ENCODE peak calls at places on chromosomes 12 and 14, in five cellular contexts. Z is neural crest cell, W is HFF-Myc, N is B cell, Y is adrenal gland. C is an unnamed sample.

GRCh38 chr12:1528791-1529190 is 65.6 kb downstream of the FBXL14 start:
- DNase-seq in Z (no peak), W (no peak), N (no peak), Y (no peak), C (no peak)

GRCh38 chr14:30728471-30728870 is 106.4 kb downstream of the SCFD1 start:
- DNase-seq in Z (no peak), W (no peak), N (no peak), Y (no peak), C (no peak)

GRCh38 chr12:40691913-40692616 is at the start of gene CNTN1:
- DNase-seq in Z (peak; percentile 74), W (no peak), N (no peak), Y (peak; percentile 21), C (peak; percentile 32)

GRCh38 chr12:685388-685787 is 22.1 kb upstream of the NINJ2 start:
- DNase-seq in Z (no peak), W (no peak), N (peak; percentile 54), Y (peak; percentile 17), C (no peak)

GRCh38 chr14:97705976-97706375 is 908.8 kb downstream of the VRK1 start:
- DNase-seq in Z (no peak), W (no peak), N (no peak), Y (no peak), C (no peak)

GRCh38 chr12:116492703-116493324 is 66.4 kb upstream of the MAP1LC3B2 start:
- DNase-seq in Z (no peak), W (peak; percentile 14), N (no peak), Y (peak; percentile 47), C (no peak)

GRCh38 chr14:64572721-64573508 is 23.2 kb downstream of the PPP1R36 start:
- DNase-seq in Z (no peak), W (no peak), N (no peak), Y (no peak), C (no peak)

GRCh38 chr12:18224745-18225144 is 36.6 kb upstream of the PIK3C2G start:
- DNase-seq in Z (no peak), W (no peak), N (no peak), Y (no peak), C (peak; percentile 26)

GRCh38 chr14:61923348-61923747 is 161.1 kb downstream of the SNAPC1 start:
- DNase-seq in Z (no peak), W (no peak), N (no peak), Y (no peak), C (no peak)

GRCh38 chr12:89468648-89469326 is 55.8 kb downstream of the GALNT4 start:
- DNase-seq in Z (no peak), W (no peak), N (peak; percentile 30), Y (no peak), C (no peak)

GRCh38 chr12:87952850-87953249 is 76.4 kb downstream of the C12orf50 start:
- DNase-seq in Z (peak; percentile 15), W (no peak), N (no peak), Y (no peak), C (no peak)

GRCh38 chr12:124551268-124552144 is 15.9 kb downstream of the NCOR2 start:
- DNase-seq in Z (no peak), W (no peak), N (peak; percentile 71), Y (peak; percentile 60), C (no peak)

GRCh38 chr14:104522926-104523545 is 56.5 kb upstream of the C14orf180 start:
- DNase-seq in Z (no peak), W (no peak), N (no peak), Y (no peak), C (no peak)

GRCh38 chr12:112190626-112191025 is 65.3 kb downstream of the TRAFD1 start:
- DNase-seq in Z (no peak), W (no peak), N (no peak), Y (no peak), C (no peak)

GRCh38 chr12:24838531-24838950 is 110.4 kb downstream of the BCAT1 start:
- DNase-seq in Z (no peak), W (peak; percentile 76), N (no peak), Y (peak; percentile 22), C (no peak)

GRCh38 chr14:65637780-65638179 is 225.2 kb downstream of the FUT8 start:
- DNase-seq in Z (no peak), W (peak; percentile 5), N (no peak), Y (no peak), C (no peak)

GRCh38 chr12:9741726-9742125 is 8.8 kb upstream of the CLECL1 start:
- DNase-seq in Z (no peak), W (no peak), N (peak; percentile 48), Y (no peak), C (no peak)

GRCh38 chr12:25051583-25052190 is 102.8 kb upstream of the BCAT1 start:
- DNase-seq in Z (no peak), W (no peak), N (peak; percentile 38), Y (no peak), C (no peak)

GRCh38 chr12:104006929-104007328 is 41.3 kb downstream of the TDG start:
- DNase-seq in Z (no peak), W (no peak), N (no peak), Y (no peak), C (peak; percentile 15)

GRCh38 chr14:72366619-72367018 is 434.4 kb downstream of the RGS6 start:
- DNase-seq in Z (no peak), W (no peak), N (no peak), Y (no peak), C (no peak)

GRCh38 chr12:59040651-59041050 is 120.3 kb upstream of the LRIG3 start:
- DNase-seq in Z (no peak), W (peak; percentile 22), N (no peak), Y (no peak), C (no peak)

GRCh38 chr14:88203289-88203688 is 119.8 kb downstream of the KCNK10 start:
- DNase-seq in Z (no peak), W (no peak), N (no peak), Y (peak; percentile 26), C (no peak)

DNA sequence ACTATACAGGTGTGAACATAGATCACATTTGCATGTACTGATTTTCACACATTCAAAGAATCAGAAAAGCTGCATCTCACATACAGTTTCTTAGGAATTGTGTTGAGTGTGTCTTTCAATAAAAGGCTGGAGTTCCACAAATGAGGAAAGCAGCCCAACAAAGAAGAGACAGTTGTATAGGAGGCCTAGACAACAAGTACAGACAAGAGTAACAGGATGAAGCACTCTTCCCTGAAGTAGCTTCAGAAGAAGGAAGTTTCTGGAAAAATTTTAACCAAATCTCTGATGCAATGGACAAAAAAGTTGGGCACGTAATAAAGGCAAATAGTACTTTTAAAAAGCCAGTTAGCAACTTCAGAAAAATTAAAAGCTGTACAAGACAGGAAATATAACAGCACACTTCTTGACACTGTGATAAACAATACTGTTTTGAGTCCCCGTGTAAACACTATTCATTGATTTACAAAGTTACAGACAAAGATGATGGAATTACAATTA is 134.1 kb upstream of the PLEKHG7 start:
- DNase-seq in Z (no peak), W (no peak), N (no peak), Y (no peak), C (no peak)
- TF ChIP-seq CTCF in Z (no peak), W (no peak), N (no peak), Y (no peak), C (no peak)

DNA sequence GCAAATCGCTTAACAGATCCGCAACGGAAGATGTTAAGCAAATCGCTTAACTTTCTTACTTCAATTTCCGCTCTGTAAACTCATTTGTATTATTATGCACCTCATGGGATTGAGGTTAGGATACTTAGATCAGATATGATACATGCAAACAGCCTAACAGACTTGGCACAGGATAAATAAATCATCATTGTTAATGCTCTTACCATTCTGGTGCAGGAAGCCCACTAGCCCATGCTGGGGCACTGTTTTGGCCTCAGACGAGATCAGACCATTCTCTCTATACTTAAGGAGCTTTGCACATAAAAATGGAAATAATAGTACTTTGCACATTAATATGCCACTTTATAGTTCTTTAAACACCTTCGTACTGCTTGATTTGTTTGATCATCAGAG is 445 bp downstream of the NCAPD2 start:
- DNase-seq in Z (no peak), W (no peak), N (no peak), Y (no peak), C (no peak)
- TF ChIP-seq CTCF in Z (peak; percentile 40), W (no peak), N (no peak), Y (no peak), C (peak; percentile 37)

GRCh38 chr12:125856899-125857298 is 791.7 kb downstream of the AACS start:
- DNase-seq in Z (no peak), W (no peak), N (no peak), Y (no peak), C (no peak)

GRCh38 chr12:125852679-125853078 is 787.4 kb downstream of the AACS start:
- DNase-seq in Z (no peak), W (no peak), N (no peak), Y (no peak), C (no peak)

GRCh38 chr12:125853670-125854069 is 788.4 kb downstream of the AACS start:
- DNase-seq in Z (no peak), W (no peak), N (no peak), Y (no peak), C (no peak)

GRCh38 chr12:125852116-125852515 is 786.9 kb downstream of the AACS start:
- DNase-seq in Z (no peak), W (no peak), N (no peak), Y (no peak), C (no peak)

DNA sequence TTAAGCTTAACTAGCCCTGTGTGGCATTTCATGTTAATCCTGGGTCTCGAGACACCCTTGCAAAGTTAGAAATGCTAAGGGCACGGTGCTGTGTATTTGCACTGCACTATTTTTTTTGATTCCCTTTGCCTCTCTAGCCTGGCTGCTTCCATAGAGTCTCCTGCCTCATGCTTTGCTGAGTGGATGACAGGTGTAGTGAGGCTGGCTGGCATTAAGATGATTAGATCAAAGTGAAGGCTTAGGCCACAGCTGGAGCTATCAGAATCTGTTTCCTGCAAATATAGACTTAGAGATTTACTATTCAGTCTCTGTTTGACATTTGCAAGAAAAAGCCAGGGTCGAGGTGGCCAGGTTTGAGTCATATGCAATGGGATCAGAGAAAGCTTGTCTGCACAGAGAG is 791.1 kb downstream of the AACS start:
- DNase-seq in Z (no peak), W (no peak), N (no peak), Y (no peak), C (no peak)
- TF ChIP-seq CTCF in Z (no peak), W (no peak), N (no peak), Y (no peak), C (no peak)

DNA sequence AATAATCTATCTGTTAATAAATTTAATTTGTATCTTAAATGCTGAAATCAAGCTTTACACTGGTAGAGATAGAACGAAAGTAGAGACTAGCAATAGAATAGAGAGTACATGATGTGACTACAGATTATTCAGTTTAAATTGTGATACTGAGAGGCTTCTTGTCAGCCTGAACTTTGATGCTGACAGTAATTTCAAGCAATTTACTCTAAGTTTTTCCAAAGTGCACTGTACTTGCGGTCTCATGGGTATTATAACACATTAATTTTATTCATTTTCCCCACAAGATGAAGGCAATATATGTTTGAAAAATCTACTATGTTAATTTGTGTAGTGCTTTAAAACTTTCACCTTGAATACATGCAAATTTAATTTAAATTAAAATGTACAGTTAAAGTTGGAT is 914.0 kb upstream of the FBXO33 start:
- DNase-seq in Z (no peak), W (no peak), N (no peak), Y (no peak), C (no peak)
- TF ChIP-seq CTCF in Z (no peak), W (no peak), N (no peak), Y (no peak), C (no peak)

GRCh38 chr12:75196408-75196807 is 13.2 kb downstream of the KCNC2 start:
- DNase-seq in Z (no peak), W (no peak), N (no peak), Y (no peak), C (no peak)

GRCh38 chr12:75194250-75194649 is 15.4 kb downstream of the KCNC2 start:
- DNase-seq in Z (no peak), W (no peak), N (no peak), Y (no peak), C (no peak)

GRCh38 chr12:75196865-75197264 is 12.8 kb downstream of the KCNC2 start:
- DNase-seq in Z (no peak), W (no peak), N (no peak), Y (no peak), C (no peak)
- TF ChIP-seq CTCF in Z (no peak), W (no peak), N (no peak), Y (no peak), C (no peak)